ENCODE peak calls at places on chromosomes 7 and 10, in seven cellular contexts. One of them, this sample, is unnamed.
A peak's percentile ranks its signal among the peaks of the same experiment; 100 is the strongest.

GRCh38 chr7:111292026-111292430 is 201.1 kb downstream of the LRRN3 start:
- DNase-seq in transverse colon: no peak
- DNase-seq in left ventricle myocardium inferior: no peak
- DNase-seq in fibroblast of lung: no peak
- DNase-seq in BE2C: no peak
- DNase-seq in gastrocnemius medialis: no peak
- DNase-seq in sigmoid colon: no peak
- DNase-seq in this sample: no peak

GRCh38 chr10:129942936-129943724 is 20.9 kb downstream of the EBF3 start:
- DNase-seq in transverse colon: no peak
- DNase-seq in left ventricle myocardium inferior: peak; percentile 24
- DNase-seq in fibroblast of lung: no peak
- DNase-seq in BE2C: no peak
- DNase-seq in gastrocnemius medialis: no peak
- DNase-seq in sigmoid colon: peak; percentile 43
- DNase-seq in this sample: peak; percentile 39

GRCh38 chr7:117157121-117157870 is 165.6 kb downstream of the WNT2 start:
- DNase-seq in transverse colon: no peak
- DNase-seq in left ventricle myocardium inferior: peak; percentile 17
- DNase-seq in fibroblast of lung: peak; percentile 97
- DNase-seq in BE2C: peak; percentile 45
- DNase-seq in gastrocnemius medialis: no peak
- DNase-seq in sigmoid colon: no peak
- DNase-seq in this sample: no peak

GRCh38 chr10:102408728-102409603 is 9.6 kb downstream of the PSD start:
- DNase-seq in transverse colon: peak; percentile 64
- DNase-seq in left ventricle myocardium inferior: no peak
- DNase-seq in fibroblast of lung: peak; percentile 60
- DNase-seq in BE2C: peak; percentile 77
- DNase-seq in gastrocnemius medialis: no peak
- DNase-seq in sigmoid colon: peak; percentile 95
- DNase-seq in this sample: peak; percentile 61

GRCh38 chr7:7681191-7681935 is 37.0 kb downstream of the RPA3 start:
- DNase-seq in transverse colon: peak; percentile 36
- DNase-seq in left ventricle myocardium inferior: no peak
- DNase-seq in fibroblast of lung: peak; percentile 55
- DNase-seq in BE2C: peak; percentile 54
- DNase-seq in gastrocnemius medialis: peak; percentile 14
- DNase-seq in sigmoid colon: no peak
- DNase-seq in this sample: no peak

GRCh38 chr10:71755179-71755879 is 18.0 kb downstream of the VSIR start:
- DNase-seq in transverse colon: no peak
- DNase-seq in left ventricle myocardium inferior: no peak
- DNase-seq in fibroblast of lung: no peak
- DNase-seq in BE2C: no peak
- DNase-seq in gastrocnemius medialis: no peak
- DNase-seq in sigmoid colon: no peak
- DNase-seq in this sample: no peak

GRCh38 chr10:71621783-71622526 is 97.6 kb downstream of the C10orf105 start:
- DNase-seq in transverse colon: no peak
- DNase-seq in left ventricle myocardium inferior: no peak
- DNase-seq in fibroblast of lung: peak; percentile 73
- DNase-seq in BE2C: peak; percentile 38
- DNase-seq in gastrocnemius medialis: no peak
- DNase-seq in sigmoid colon: no peak
- DNase-seq in this sample: no peak

GRCh38 chr10:111933937-111934336 is 249.6 kb downstream of the GPAM start:
- DNase-seq in transverse colon: no peak
- DNase-seq in left ventricle myocardium inferior: no peak
- DNase-seq in fibroblast of lung: no peak
- DNase-seq in BE2C: no peak
- DNase-seq in gastrocnemius medialis: no peak
- DNase-seq in sigmoid colon: no peak
- DNase-seq in this sample: no peak

GRCh38 chr10:103802081-103802480 is 53.3 kb downstream of the SH3PXD2A start:
- DNase-seq in transverse colon: no peak
- DNase-seq in left ventricle myocardium inferior: no peak
- DNase-seq in fibroblast of lung: no peak
- DNase-seq in BE2C: no peak
- DNase-seq in gastrocnemius medialis: no peak
- DNase-seq in sigmoid colon: no peak
- DNase-seq in this sample: no peak

GRCh38 chr10:71769279-71769823 is 4.0 kb downstream of the VSIR start:
- DNase-seq in transverse colon: peak; percentile 28
- DNase-seq in left ventricle myocardium inferior: no peak
- DNase-seq in fibroblast of lung: peak; percentile 10
- DNase-seq in BE2C: no peak
- DNase-seq in gastrocnemius medialis: no peak
- DNase-seq in sigmoid colon: no peak
- DNase-seq in this sample: peak; percentile 28

DNA sequence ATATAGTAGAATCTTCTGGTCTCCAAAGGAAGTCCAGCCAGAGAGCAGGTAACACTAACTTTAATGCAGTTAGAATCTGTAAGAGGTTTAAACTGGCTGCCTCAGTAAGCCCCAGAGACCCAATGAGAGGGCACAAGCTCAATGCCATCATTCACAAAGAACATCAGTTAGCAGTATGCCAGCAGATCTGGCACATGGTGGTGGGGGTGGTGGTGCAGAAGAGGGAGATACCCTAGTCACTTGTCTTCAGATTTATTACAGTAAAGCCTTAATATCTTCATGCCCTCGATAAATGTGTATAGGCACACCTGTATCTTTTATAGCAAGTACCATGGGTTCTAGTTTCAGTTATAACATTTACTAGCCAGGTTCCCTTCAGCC is 86.2 kb downstream of the SORBS1 start:
- DNase-seq in transverse colon: no peak
- DNase-seq in left ventricle myocardium inferior: peak; percentile 31
- DNase-seq in fibroblast of lung: no peak
- DNase-seq in BE2C: no peak
- DNase-seq in gastrocnemius medialis: peak; percentile 54
- DNase-seq in sigmoid colon: no peak
- DNase-seq in this sample: no peak
- H3K4me1 ChIP-seq in transverse colon: peaks cover 76% of the 10 kb centered on the region
- H3K4me1 ChIP-seq in left ventricle myocardium inferior: peaks cover 98% of the 10 kb centered on the region
- H3K4me1 ChIP-seq in fibroblast of lung: no peaks in the 10 kb centered on the region
- H3K4me1 ChIP-seq in BE2C: no peaks in the 10 kb centered on the region
- H3K4me1 ChIP-seq in gastrocnemius medialis: peaks cover 87% of the 10 kb centered on the region
- H3K4me1 ChIP-seq in sigmoid colon: peaks cover 99% of the 10 kb centered on the region
- H3K4me1 ChIP-seq in this sample: peaks cover 43% of the 10 kb centered on the region

GRCh38 chr10:123379156-123379555 is 225.0 kb downstream of the BUB3 start:
- DNase-seq in transverse colon: no peak
- DNase-seq in left ventricle myocardium inferior: no peak
- DNase-seq in fibroblast of lung: no peak
- DNase-seq in BE2C: no peak
- DNase-seq in gastrocnemius medialis: no peak
- DNase-seq in sigmoid colon: no peak
- DNase-seq in this sample: no peak

GRCh38 chr10:123381271-123381670 is 227.1 kb downstream of the BUB3 start:
- DNase-seq in transverse colon: no peak
- DNase-seq in left ventricle myocardium inferior: no peak
- DNase-seq in fibroblast of lung: peak; percentile 13
- DNase-seq in BE2C: no peak
- DNase-seq in gastrocnemius medialis: no peak
- DNase-seq in sigmoid colon: no peak
- DNase-seq in this sample: no peak

GRCh38 chr10:123377883-123378282 is 223.7 kb downstream of the BUB3 start:
- DNase-seq in transverse colon: no peak
- DNase-seq in left ventricle myocardium inferior: no peak
- DNase-seq in fibroblast of lung: no peak
- DNase-seq in BE2C: no peak
- DNase-seq in gastrocnemius medialis: no peak
- DNase-seq in sigmoid colon: no peak
- DNase-seq in this sample: no peak

GRCh38 chr10:123378302-123378701 is 224.1 kb downstream of the BUB3 start:
- DNase-seq in transverse colon: no peak
- DNase-seq in left ventricle myocardium inferior: no peak
- DNase-seq in fibroblast of lung: no peak
- DNase-seq in BE2C: no peak
- DNase-seq in gastrocnemius medialis: no peak
- DNase-seq in sigmoid colon: no peak
- DNase-seq in this sample: no peak

DNA sequence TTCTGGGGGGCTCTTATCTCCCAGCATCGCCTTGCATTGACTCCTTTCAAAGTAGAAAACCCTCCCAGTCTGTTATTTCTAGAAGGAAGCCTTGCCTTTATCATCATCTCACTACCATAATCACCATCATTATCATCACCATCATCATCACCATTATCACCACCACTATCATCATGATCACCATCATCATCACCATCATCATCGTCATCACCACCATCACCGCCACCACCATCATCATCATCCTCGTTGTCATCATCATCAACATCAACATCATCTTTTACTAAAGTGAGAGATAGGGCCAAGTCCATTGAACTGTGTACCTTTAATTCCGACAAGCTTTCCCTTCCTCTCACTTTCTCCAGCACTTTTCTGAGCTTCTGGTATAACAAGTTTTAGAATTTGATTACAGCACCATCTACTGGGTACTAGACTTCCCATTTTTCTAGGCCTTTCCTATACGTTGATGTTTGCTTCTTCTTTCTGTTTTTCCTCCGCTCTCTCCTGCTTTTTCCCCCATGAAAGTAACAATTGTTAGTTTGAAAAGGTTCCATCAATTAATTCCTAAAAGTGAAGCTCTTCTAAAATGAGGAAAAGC is 226.4 kb downstream of the BUB3 start:
- DNase-seq in transverse colon: no peak
- DNase-seq in left ventricle myocardium inferior: no peak
- DNase-seq in fibroblast of lung: peak; percentile 31
- DNase-seq in BE2C: no peak
- DNase-seq in gastrocnemius medialis: no peak
- DNase-seq in sigmoid colon: no peak
- DNase-seq in this sample: no peak
- TF ChIP-seq CTCF in transverse colon: no peak
- TF ChIP-seq CTCF in left ventricle myocardium inferior: no peak
- TF ChIP-seq CTCF in fibroblast of lung: no peak
- TF ChIP-seq CTCF in BE2C: peak; percentile 59
- TF ChIP-seq CTCF in gastrocnemius medialis: no peak
- TF ChIP-seq CTCF in sigmoid colon: no peak
- TF ChIP-seq CTCF in this sample: no peak

GRCh38 chr10:34186013-34186412 is 629.1 kb downstream of the PARD3 start:
- DNase-seq in transverse colon: no peak
- DNase-seq in left ventricle myocardium inferior: no peak
- DNase-seq in fibroblast of lung: no peak
- DNase-seq in BE2C: no peak
- DNase-seq in gastrocnemius medialis: no peak
- DNase-seq in sigmoid colon: no peak
- DNase-seq in this sample: no peak

GRCh38 chr10:34187201-34187600 is 627.9 kb downstream of the PARD3 start:
- DNase-seq in transverse colon: no peak
- DNase-seq in left ventricle myocardium inferior: no peak
- DNase-seq in fibroblast of lung: peak; percentile 89
- DNase-seq in BE2C: no peak
- DNase-seq in gastrocnemius medialis: no peak
- DNase-seq in sigmoid colon: no peak
- DNase-seq in this sample: no peak

GRCh38 chr10:34186740-34187139 is 628.4 kb downstream of the PARD3 start:
- DNase-seq in transverse colon: no peak
- DNase-seq in left ventricle myocardium inferior: no peak
- DNase-seq in fibroblast of lung: peak; percentile 25
- DNase-seq in BE2C: no peak
- DNase-seq in gastrocnemius medialis: no peak
- DNase-seq in sigmoid colon: no peak
- DNase-seq in this sample: no peak

GRCh38 chr10:34183397-34183796 is 631.7 kb downstream of the PARD3 start:
- DNase-seq in transverse colon: no peak
- DNase-seq in left ventricle myocardium inferior: no peak
- DNase-seq in fibroblast of lung: no peak
- DNase-seq in BE2C: no peak
- DNase-seq in gastrocnemius medialis: no peak
- DNase-seq in sigmoid colon: no peak
- DNase-seq in this sample: no peak

DNA sequence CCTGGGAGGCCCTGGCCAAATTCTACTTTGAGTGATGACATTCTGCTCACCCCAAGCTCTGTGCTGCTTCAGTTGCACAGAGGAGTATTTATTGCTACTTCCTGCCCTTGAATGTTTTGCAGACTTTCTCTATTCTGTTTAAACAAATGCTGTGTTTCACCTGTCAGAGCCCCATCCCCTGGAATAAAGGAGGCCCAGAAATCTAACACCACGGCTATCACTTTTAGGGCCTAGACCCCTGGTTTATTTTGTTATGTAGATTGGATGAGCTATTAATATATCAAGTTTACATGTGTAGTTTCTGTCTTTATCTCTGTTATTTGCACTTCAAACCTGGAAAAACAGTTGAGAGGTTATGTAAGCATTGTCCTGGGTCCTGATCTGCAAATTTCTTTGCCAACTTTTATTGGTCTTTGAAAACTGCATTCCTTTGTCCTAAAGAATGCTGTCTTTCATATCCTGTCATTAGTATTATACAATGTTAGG is 630.2 kb downstream of the PARD3 start:
- DNase-seq in transverse colon: no peak
- DNase-seq in left ventricle myocardium inferior: no peak
- DNase-seq in fibroblast of lung: no peak
- DNase-seq in BE2C: no peak
- DNase-seq in gastrocnemius medialis: no peak
- DNase-seq in sigmoid colon: no peak
- DNase-seq in this sample: no peak
- H3K4me1 ChIP-seq in transverse colon: peaks cover 18% of the 10 kb centered on the region
- H3K4me1 ChIP-seq in left ventricle myocardium inferior: peaks cover 21% of the 10 kb centered on the region
- H3K4me1 ChIP-seq in fibroblast of lung: peaks cover 5% of the 10 kb centered on the region
- H3K4me1 ChIP-seq in BE2C: peaks cover 2% of the 10 kb centered on the region
- H3K4me1 ChIP-seq in gastrocnemius medialis: peaks cover 15% of the 10 kb centered on the region
- H3K4me1 ChIP-seq in sigmoid colon: peaks cover 46% of the 10 kb centered on the region
- H3K4me1 ChIP-seq in this sample: peaks cover 8% of the 10 kb centered on the region

GRCh38 chr7:121609208-121609607 is 213.1 kb upstream of the FAM3C start:
- DNase-seq in transverse colon: no peak
- DNase-seq in left ventricle myocardium inferior: no peak
- DNase-seq in fibroblast of lung: no peak
- DNase-seq in BE2C: no peak
- DNase-seq in gastrocnemius medialis: no peak
- DNase-seq in sigmoid colon: no peak
- DNase-seq in this sample: no peak

GRCh38 chr7:121608785-121609184 is 212.7 kb upstream of the FAM3C start:
- DNase-seq in transverse colon: no peak
- DNase-seq in left ventricle myocardium inferior: no peak
- DNase-seq in fibroblast of lung: no peak
- DNase-seq in BE2C: no peak
- DNase-seq in gastrocnemius medialis: no peak
- DNase-seq in sigmoid colon: no peak
- DNase-seq in this sample: no peak

GRCh38 chr7:121603886-121604285 is 207.8 kb upstream of the FAM3C start:
- DNase-seq in transverse colon: no peak
- DNase-seq in left ventricle myocardium inferior: no peak
- DNase-seq in fibroblast of lung: no peak
- DNase-seq in BE2C: no peak
- DNase-seq in gastrocnemius medialis: no peak
- DNase-seq in sigmoid colon: no peak
- DNase-seq in this sample: no peak

GRCh38 chr7:121604627-121605296 is 208.7 kb upstream of the FAM3C start:
- DNase-seq in transverse colon: no peak
- DNase-seq in left ventricle myocardium inferior: no peak
- DNase-seq in fibroblast of lung: peak; percentile 30
- DNase-seq in BE2C: no peak
- DNase-seq in gastrocnemius medialis: no peak
- DNase-seq in sigmoid colon: no peak
- DNase-seq in this sample: no peak

GRCh38 chr7:121605297-121605640 is 209.2 kb upstream of the FAM3C start:
- DNase-seq in transverse colon: no peak
- DNase-seq in left ventricle myocardium inferior: no peak
- DNase-seq in fibroblast of lung: peak; percentile 12
- DNase-seq in BE2C: no peak
- DNase-seq in gastrocnemius medialis: no peak
- DNase-seq in sigmoid colon: no peak
- DNase-seq in this sample: no peak
- TF ChIP-seq CTCF in transverse colon: no peak
- TF ChIP-seq CTCF in left ventricle myocardium inferior: peak; percentile 21
- TF ChIP-seq CTCF in fibroblast of lung: peak; percentile 8
- TF ChIP-seq CTCF in BE2C: no peak
- TF ChIP-seq CTCF in gastrocnemius medialis: no peak
- TF ChIP-seq CTCF in sigmoid colon: no peak
- TF ChIP-seq CTCF in this sample: no peak